ENCODE peak calls at places on chromosomes 12 and 14, in four cellular contexts. D, H, Z and B are unnamed samples. For H3K79me2 and H3K4me1, the result is how much of the 10 kb centered on the place peaks cover.

GRCh38 chr12:115002434-115002833 is 318.5 kb upstream of the TBX3 start:
- DNase-seq in D (peak), Z (no peak), H (no peak), B (no peak)

GRCh38 chr12:19529933-19530630 is 90.8 kb downstream of the AEBP2 start:
- DNase-seq in D (peak), H (no peak), Z (no peak), B (no peak)

GRCh38 chr12:15001733-15002471 is 29.1 kb downstream of the PDE6H start:
- DNase-seq in Z (peak), D (no peak), H (peak), B (no peak)

GRCh38 chr12:92331383-92331782 is 185.7 kb upstream of the BTG1 start:
- DNase-seq in Z (peak), H (peak), D (no peak), B (no peak)

GRCh38 chr12:80216890-80217559 is 117.7 kb downstream of the OTOGL start:
- DNase-seq in H (peak), D (no peak), Z (no peak), B (no peak)

GRCh38 chr14:77307099-77307496 is 13.6 kb downstream of the POMT2 start:
- DNase-seq in Z (peak), H (no peak), D (peak), B (peak)

GRCh38 chr12:2893007-2893406 is 2.3 kb downstream of the TULP3 start:
- DNase-seq in D (no peak), Z (peak), H (no peak), B (peak)

GRCh38 chr12:25241171-25242020 is 9.3 kb downstream of the KRAS start:
- DNase-seq in D (peak), Z (peak), H (peak), B (no peak)

GRCh38 chr14:65879218-65880009 is 466.9 kb downstream of the FUT8 start:
- DNase-seq in H (no peak), Z (no peak), D (no peak), B (peak)

GRCh38 chr12:57853864-57854556 is 7.5 kb upstream of the CTDSP2 start:
- DNase-seq in D (no peak), H (no peak), Z (no peak), B (no peak)

GRCh38 chr14:23559010-23559920 is 3.2 kb downstream of the THTPA start:
- DNase-seq in Z (peak), H (peak), D (peak), B (no peak)

GRCh38 chr14:23128969-23129758 is 10.1 kb upstream of the CEBPE start:
- DNase-seq in D (no peak), H (no peak), Z (no peak), B (no peak)

GRCh38 chr12:109810954-109811623 is 22.1 kb downstream of the TRPV4 start:
- DNase-seq in D (no peak), H (no peak), Z (no peak), B (no peak)

GRCh38 chr14:93114713-93115068 is 1.0 kb downstream of the ITPK1 start:
- DNase-seq in Z (no peak), D (no peak), H (peak), B (no peak)

GRCh38 chr12:94140556-94140955 is 7.8 kb upstream of the PLXNC1 start:
- DNase-seq in D (peak), Z (peak), H (peak), B (no peak)

GRCh38 chr12:118377891-118378470 is 1.6 kb downstream of the SUDS3 start:
- DNase-seq in D (peak), H (peak), Z (peak), B (peak)

GRCh38 chr12:102957339-102958050 is at the start of gene ASCL1:
- DNase-seq in D (peak), H (peak), Z (peak), B (peak)

GRCh38 chr14:57486767-57487379 is 6.8 kb downstream of the CCDC198 start:
- DNase-seq in Z (peak), D (peak), H (peak), B (peak)

GRCh38 chr14:23631702-23632460 is 4.3 kb upstream of the DHRS2 start:
- DNase-seq in H (peak), D (peak), Z (peak), B (peak)

GRCh38 chr12:124783087-124783486 is 80.6 kb downstream of the SCARB1 start:
- DNase-seq in H (no peak), D (no peak), Z (no peak), B (no peak)

GRCh38 chr14:61258985-61259384 is 22.2 kb downstream of the TMEM30B start:
- DNase-seq in H (no peak), Z (peak), D (no peak), B (no peak)

GRCh38 chr12:13811061-13811460 is 170.3 kb downstream of the GRIN2B start:
- DNase-seq in Z (no peak), D (no peak), H (no peak), B (peak)

GRCh38 chr12:95600567-95600966 is 49.3 kb upstream of the USP44 start:
- DNase-seq in H (no peak), D (no peak), Z (no peak), B (no peak)

GRCh38 chr14:20530771-20531571 is 25.6 kb downstream of the RNASE10 start:
- DNase-seq in Z (peak), H (peak), D (peak), B (peak)

GRCh38 chr12:76571256-76571655 is 11.7 kb upstream of the OSBPL8 start:
- DNase-seq in H (no peak), Z (no peak), D (no peak), B (no peak)

GRCh38 chr14:45091696-45092095 is 7.8 kb downstream of the PRPF39 start:
- DNase-seq in Z (no peak), H (no peak), D (no peak), B (peak)

GRCh38 chr14:69484444-69485113 is at the start of gene PLEKHD1:
- DNase-seq in D (peak), H (peak), Z (peak), B (peak)

GRCh38 chr14:89401783-89402182 is 15.2 kb downstream of the FOXN3 start:
- DNase-seq in Z (no peak), D (no peak), H (no peak), B (no peak)

GRCh38 chr14:39762576-39763401 is 330.6 kb upstream of the FBXO33 start:
- DNase-seq in H (no peak), D (no peak), Z (no peak), B (no peak)

GRCh38 chr14:50360851-50361250 is 35.8 kb downstream of the CDKL1 start:
- DNase-seq in Z (no peak), D (no peak), H (no peak), B (peak)

GRCh38 chr12:5191803-5192538 is 148.3 kb downstream of the KCNA5 start:
- DNase-seq in Z (no peak), D (no peak), H (no peak), B (no peak)

GRCh38 chr12:70635713-70636112 is 1.5 kb downstream of the PTPRB start:
- DNase-seq in Z (no peak), H (no peak), D (no peak), B (no peak)
- H3K79me2 ChIP-seq in Z (under half), H (under half), D (under half), B (under half)

GRCh38 chr12:16604853-16605252 is 1.1 kb downstream of the LMO3 start:
- DNase-seq in Z (no peak), D (peak), H (peak), B (no peak)
- H3K4me3 ChIP-seq in Z (peak), D (peak), H (peak), B (no peak)

GRCh38 chr12:53050426-53051057 is 677 bp downstream of the TNS2 start:
- DNase-seq in H (no peak), D (no peak), Z (no peak), B (no peak)
- H3K4me1 ChIP-seq in H (under half), D (under half), Z (half or more), B (half or more)

GRCh38 chr12:51955702-51956101 is 4.2 kb downstream of the ACVR1B start:
- DNase-seq in Z (no peak), D (no peak), H (no peak), B (no peak)
- H3K79me2 ChIP-seq in Z (half or more), D (under half), H (half or more), B (half or more)